ENCODE peak calls at places on chromosome 15, in four cellular contexts. D, Y, W and O are unnamed samples.

GRCh38 chr15:33720952-33721351 is 247.3 kb upstream of the CHRM5 start:
- DNase-seq in D (no peak), Y (no peak), W (no peak), O (no peak)

GRCh38 chr15:56715220-56715619 is 18.1 kb downstream of the ZNF280D start:
- DNase-seq in W (no peak), Y (no peak), D (no peak), O (no peak)

GRCh38 chr15:65330934-65331645 is 26.6 kb downstream of the RNU5B-1 start:
- DNase-seq in D (no peak), W (peak; percentile 17), Y (no peak), O (no peak)

GRCh38 chr15:25774871-25775270 is 88.3 kb downstream of the ATP10A start:
- DNase-seq in D (no peak), Y (no peak), W (no peak), O (no peak)

GRCh38 chr15:90337256-90337655 is 14.8 kb upstream of the ZNF774 start:
- DNase-seq in D (no peak), W (no peak), Y (no peak), O (no peak)

GRCh38 chr15:68047826-68048225 is 6.3 kb upstream of the PIAS1 start:
- DNase-seq in D (no peak), W (no peak), Y (no peak), O (no peak)

GRCh38 chr15:60471314-60471713 is 7.6 kb downstream of the ICE2 start:
- DNase-seq in D (no peak), W (peak; percentile 21), Y (no peak), O (no peak)

GRCh38 chr15:42037650-42038049 is 16.8 kb upstream of the PLA2G4E start:
- DNase-seq in Y (no peak), W (no peak), D (no peak), O (no peak)

GRCh38 chr15:60840703-60841411 is 361.9 kb upstream of the ICE2 start:
- DNase-seq in W (no peak), Y (no peak), D (no peak), O (no peak)

GRCh38 chr15:84988909-84989644 is 7.4 kb downstream of the PDE8A start:
- DNase-seq in W (no peak), Y (no peak), D (no peak), O (no peak)

GRCh38 chr15:63049747-63050439 is 7.3 kb downstream of the TPM1 start:
- DNase-seq in W (no peak), D (peak; percentile 56), Y (no peak), O (no peak)

GRCh38 chr15:68795298-68795848 is 25.3 kb downstream of the ANP32A start:
- DNase-seq in W (no peak), Y (no peak), D (no peak), O (no peak)

GRCh38 chr15:26537653-26538052 is 235.2 kb downstream of the GABRB3 start:
- DNase-seq in W (no peak), D (no peak), Y (no peak), O (no peak)

GRCh38 chr15:66024998-66025397 is 155.7 kb downstream of the RAB11A start:
- DNase-seq in D (no peak), Y (no peak), W (peak; percentile 69), O (no peak)

GRCh38 chr15:27183182-27183581 is 212.2 kb downstream of the GABRG3 start:
- DNase-seq in D (no peak), W (peak; percentile 45), Y (no peak), O (no peak)

GRCh38 chr15:96274698-96275097 is 55.8 kb upstream of the NR2F2 start:
- DNase-seq in W (no peak), Y (no peak), D (no peak), O (no peak)
- TF ChIP-seq PBX3 in W (no peak), Y (no peak), D (no peak), O (no peak)

DNA sequence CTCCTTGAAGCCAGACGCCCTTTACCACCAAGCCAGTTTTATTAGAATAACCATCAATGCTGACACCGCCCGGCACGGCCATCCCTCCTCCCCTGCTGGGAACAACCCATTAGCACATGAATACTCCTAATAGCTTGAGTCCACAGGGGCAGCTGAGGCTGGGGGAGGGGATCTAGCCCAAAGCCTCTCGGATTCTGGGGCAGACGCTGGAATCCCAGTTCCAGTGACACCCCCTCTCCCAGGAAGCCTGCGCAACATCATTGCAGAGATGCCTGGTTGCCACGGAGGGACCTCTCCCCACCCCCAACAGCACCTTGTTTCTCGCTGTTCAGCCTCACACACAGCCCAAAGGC is 1.2 kb upstream of the LINGO1 start:
- DNase-seq in D (no peak), W (no peak), Y (no peak), O (no peak)
- TF ChIP-seq PBX3 in D (no peak), W (no peak), Y (no peak), O (no peak)

DNA sequence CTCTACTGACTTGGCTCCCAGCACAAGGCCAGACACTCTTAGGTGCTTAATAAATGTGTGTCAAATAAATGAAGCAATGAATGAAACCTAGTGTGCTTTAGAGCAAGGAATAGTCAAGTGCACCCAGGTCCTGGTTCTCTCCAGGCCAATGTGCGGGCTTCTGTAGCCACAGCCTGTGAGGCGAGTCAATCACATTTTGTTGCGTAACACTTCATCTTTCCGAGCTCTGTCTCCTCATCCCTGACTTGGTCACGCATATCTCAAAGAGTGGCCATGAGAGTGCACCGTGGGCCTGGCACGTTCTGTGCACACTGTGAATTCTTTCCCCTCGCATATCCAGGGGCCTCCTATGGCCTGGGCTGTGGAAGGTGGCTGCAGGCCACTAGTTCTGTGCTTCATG is 11.4 kb upstream of the SH3GL3 start:
- DNase-seq in W (no peak), D (no peak), Y (no peak), O (no peak)
- TF ChIP-seq PBX3 in W (no peak), D (no peak), Y (no peak), O (no peak)

DNA sequence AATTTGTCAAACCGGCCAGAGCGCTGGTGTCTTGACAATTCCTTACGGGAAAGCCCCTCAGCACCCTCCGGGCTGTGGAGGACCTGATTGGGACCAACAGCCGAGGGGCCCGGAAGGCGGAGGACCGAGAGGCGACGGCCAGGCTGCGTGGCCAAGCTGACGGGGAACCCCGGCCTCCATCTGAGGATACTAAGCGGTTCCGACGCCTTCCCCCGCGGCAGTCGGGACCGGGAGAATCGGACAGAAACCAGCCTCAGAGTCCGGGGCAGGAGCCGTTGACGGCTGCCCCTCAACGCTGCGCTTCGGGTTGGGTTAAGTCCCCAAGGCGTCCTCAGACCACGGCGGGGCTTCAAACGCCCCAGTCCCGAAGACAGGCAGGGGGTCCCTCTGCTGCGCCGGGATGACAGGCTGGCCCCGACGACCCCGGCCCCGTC is 483 bp downstream of the ALDH1A2 start:
- DNase-seq in D (no peak), W (no peak), Y (no peak), O (no peak)
- TF ChIP-seq PBX3 in D (no peak), W (no peak), Y (no peak), O (no peak)

GRCh38 chr15:71366926-71367325 is 251.7 kb downstream of the THSD4 start:
- DNase-seq in Y (no peak), D (peak; percentile 83), W (no peak), O (no peak)
- TF ChIP-seq PBX3 in Y (no peak), D (no peak), W (no peak), O (no peak)